ENCODE peak calls at places on chromosomes 6 and 20, in nine cellular contexts. A is lung; W is AG04450; Y is Peyer's patch; J is DND-41; Q is PC-3; X is CD4-positive, alpha-beta T cell; C is tibial nerve; O is pancreas. I is an unnamed sample. For H3K27me3, the result is how much of the 10 kb centered on the place peaks cover.

GRCh38 chr20:50230184-50230583 is 39.6 kb downstream of the CEBPB start:
- DNase-seq in A (no peak), W (no peak), Y (no peak), J (no peak), Q (no peak), X (no peak), C (no peak), O (peak), I (no peak)

GRCh38 chr6:41675176-41675767 is 37.0 kb downstream of the MDFI start:
- DNase-seq in A (no peak), W (no peak), Y (no peak), J (no peak), Q (no peak), X (no peak), C (no peak), O (no peak), I (no peak)

GRCh38 chr20:61680096-61680495 is 385.6 kb downstream of the TAF4 start:
- DNase-seq in A (no peak), W (no peak), Y (no peak), J (no peak), Q (no peak), X (no peak), C (no peak), O (no peak), I (no peak)

GRCh38 chr6:107786709-107787588 is 37.2 kb downstream of the SCML4 start:
- DNase-seq in A (no peak), W (no peak), Y (peak), J (peak), Q (no peak), X (peak), C (no peak), O (no peak), I (no peak)

GRCh38 chr6:165807249-165807951 is 144.4 kb upstream of the PDE10A start:
- DNase-seq in A (no peak), W (no peak), Y (no peak), J (no peak), Q (no peak), X (no peak), C (peak), O (no peak), I (peak)

GRCh38 chr6:167420858-167421766 is 96.2 kb downstream of the TTLL2 start:
- DNase-seq in A (no peak), W (no peak), Y (no peak), J (no peak), Q (no peak), X (no peak), C (no peak), O (peak), I (peak)

GRCh38 chr6:4801491-4802118 is 25.4 kb downstream of the CDYL start:
- DNase-seq in A (no peak), W (no peak), Y (no peak), J (no peak), Q (no peak), X (no peak), C (no peak), O (no peak), I (no peak)

GRCh38 chr6:66866801-66867200 is 1159.8 kb upstream of the EYS start:
- DNase-seq in A (no peak), W (no peak), Y (no peak), J (no peak), Q (peak), X (no peak), C (no peak), O (no peak), I (no peak)

GRCh38 chr20:38321959-38322598 is 18.1 kb downstream of the BPI start:
- DNase-seq in A (no peak), W (peak), Y (no peak), J (peak), Q (peak), X (no peak), C (peak), O (no peak), I (peak)

GRCh38 chr6:96345501-96345900 is 176.1 kb upstream of the UFL1 start:
- DNase-seq in A (no peak), W (no peak), Y (no peak), J (no peak), Q (no peak), X (no peak), C (no peak), O (no peak), I (no peak)

GRCh38 chr6:146700078-146700686 is 101.4 kb downstream of the ADGB start:
- DNase-seq in A (peak), W (peak), Y (peak), J (peak), Q (peak), X (peak), C (peak), O (peak), I (peak)

GRCh38 chr6:87730310-87730709 is 28.3 kb upstream of the AKIRIN2 start:
- DNase-seq in A (no peak), W (no peak), Y (no peak), J (no peak), Q (peak), X (no peak), C (peak), O (no peak), I (peak)

GRCh38 chr20:40689100-40689942 is at the start of gene MAFB:
- DNase-seq in A (peak), W (peak), Y (peak), J (peak), Q (peak), X (no peak), C (peak), O (peak), I (peak)

GRCh38 chr20:50380697-50381040 is 129.5 kb upstream of the PTPN1 start:
- DNase-seq in A (no peak), W (no peak), Y (no peak), J (no peak), Q (peak), X (no peak), C (no peak), O (peak), I (no peak)

GRCh38 chr6:168441434-168442391 is 729 bp downstream of the SMOC2 start:
- DNase-seq in A (no peak), W (no peak), Y (no peak), J (no peak), Q (no peak), X (no peak), C (no peak), O (no peak), I (no peak)

GRCh38 chr6:4402477-4402976 is 267.2 kb upstream of the ECI2 start:
- DNase-seq in A (no peak), W (peak), Y (no peak), J (no peak), Q (peak), X (no peak), C (no peak), O (no peak), I (no peak)

GRCh38 chr6:21295846-21296245 is 297.7 kb upstream of the SOX4 start:
- DNase-seq in A (no peak), W (peak), Y (no peak), J (no peak), Q (no peak), X (no peak), C (no peak), O (no peak), I (no peak)

GRCh38 chr6:137659871-137660270 is 165.7 kb upstream of the OLIG3 start:
- DNase-seq in A (no peak), W (no peak), Y (no peak), J (no peak), Q (no peak), X (no peak), C (no peak), O (no peak), I (no peak)

GRCh38 chr20:62141043-62141396 is 2.2 kb downstream of the PSMA7 start:
- DNase-seq in A (no peak), W (no peak), Y (no peak), J (no peak), Q (no peak), X (no peak), C (no peak), O (no peak), I (no peak)

GRCh38 chr6:134464690-134465411 is 146.9 kb upstream of the SGK1 start:
- DNase-seq in A (no peak), W (peak), Y (no peak), J (no peak), Q (no peak), X (no peak), C (no peak), O (no peak), I (no peak)

GRCh38 chr6:160730911-160731310 is 28.9 kb downstream of the PLG start:
- DNase-seq in A (no peak), W (no peak), Y (no peak), J (no peak), Q (peak), X (no peak), C (no peak), O (no peak), I (no peak)

GRCh38 chr20:41390889-41391288 is 24.3 kb upstream of the EMILIN3 start:
- DNase-seq in A (no peak), W (no peak), Y (no peak), J (no peak), Q (no peak), X (no peak), C (no peak), O (no peak), I (no peak)

GRCh38 chr6:165615629-165616028 is 47.4 kb downstream of the PDE10A start:
- DNase-seq in A (no peak), W (no peak), Y (no peak), J (peak), Q (no peak), X (no peak), C (peak), O (no peak), I (no peak)

GRCh38 chr6:143596857-143597256 is 80.9 kb upstream of the PHACTR2 start:
- DNase-seq in A (no peak), W (peak), Y (no peak), J (no peak), Q (no peak), X (no peak), C (peak), O (no peak), I (no peak)

GRCh38 chr20:24651171-24651972 is 181.9 kb downstream of the SYNDIG1 start:
- DNase-seq in A (no peak), W (peak), Y (no peak), J (no peak), Q (peak), X (no peak), C (no peak), O (no peak), I (no peak)

GRCh38 chr6:31919624-31920303 is 7.8 kb upstream of the C2 start:
- DNase-seq in A (no peak), W (no peak), Y (no peak), J (no peak), Q (no peak), X (no peak), C (no peak), O (no peak), I (no peak)

GRCh38 chr6:31927242-31927867 is at the start of gene C2:
- DNase-seq in A (peak), W (no peak), Y (no peak), J (no peak), Q (no peak), X (no peak), C (no peak), O (no peak), I (no peak)

GRCh38 chr6:31918069-31918725 is 9.3 kb upstream of the C2 start:
- DNase-seq in A (no peak), W (no peak), Y (no peak), J (no peak), Q (no peak), X (no peak), C (no peak), O (no peak), I (no peak)

GRCh38 chr6:31920803-31921202 is 6.7 kb upstream of the C2 start:
- DNase-seq in A (no peak), W (no peak), Y (no peak), J (no peak), Q (no peak), X (no peak), C (no peak), O (no peak), I (no peak)

DNA sequence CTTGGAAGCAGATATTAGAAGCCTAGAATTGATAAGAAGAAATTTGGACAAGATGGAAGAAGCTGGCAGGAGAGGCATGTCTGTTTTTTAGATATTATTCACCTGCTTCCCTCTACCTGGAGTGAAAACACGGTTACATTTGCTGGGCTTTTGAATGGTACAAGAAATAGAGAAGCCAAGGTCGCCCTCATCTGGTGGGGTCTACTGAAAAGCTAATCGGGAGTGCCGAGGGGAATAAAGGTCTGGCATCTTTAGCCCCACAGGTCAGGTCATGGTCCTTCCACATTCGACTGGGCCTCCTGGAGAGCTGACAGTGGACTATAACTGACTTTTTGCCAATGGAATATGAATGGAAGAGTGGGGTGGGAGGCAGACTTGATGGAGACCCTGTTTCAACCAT is 4.6 kb upstream of the C2 start:
- DNase-seq in A (no peak), W (no peak), Y (peak), J (peak), Q (peak), X (peak), C (no peak), O (no peak), I (no peak)
- TF ChIP-seq CTCF in A (no peak), W (no peak), Y (no peak), J (peak), Q (peak), X (peak), C (no peak), O (no peak), I (no peak)

DNA sequence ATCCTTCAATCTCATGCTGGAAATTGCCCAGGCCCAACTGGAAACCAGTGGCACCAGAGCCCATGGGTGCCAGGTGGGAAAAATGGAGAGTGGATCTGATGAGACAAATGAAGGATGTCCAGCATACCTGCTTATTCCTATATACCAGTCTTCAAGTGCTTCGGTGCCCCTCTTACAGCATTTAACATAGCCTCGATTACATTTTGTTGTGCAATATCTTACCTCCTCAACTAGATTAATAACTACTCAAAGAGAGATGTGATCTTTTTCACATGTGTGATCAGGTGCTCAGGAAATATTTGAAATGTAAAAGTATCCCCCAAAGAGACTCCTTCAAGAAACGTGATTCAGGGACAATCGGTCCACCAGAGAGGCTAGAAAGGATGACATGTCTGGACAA is 4.8 kb upstream of the ANKRD66 start:
- DNase-seq in A (no peak), W (no peak), Y (no peak), J (no peak), Q (no peak), X (no peak), C (no peak), O (no peak), I (no peak)
- H3K27me3 ChIP-seq in A (under half), W (under half), Y (under half), J (under half), Q (under half), X (under half), C (under half), O (under half), I (under half)

GRCh38 chr6:151690768-151691562 is 116.5 kb upstream of the ESR1 start:
- DNase-seq in A (no peak), W (no peak), Y (peak), J (no peak), Q (no peak), X (no peak), C (peak), O (no peak), I (no peak)
- H3K27ac ChIP-seq in A (peak), W (no peak), Y (peak), J (no peak), Q (no peak), X (peak), C (peak), O (no peak), I (peak)

DNA sequence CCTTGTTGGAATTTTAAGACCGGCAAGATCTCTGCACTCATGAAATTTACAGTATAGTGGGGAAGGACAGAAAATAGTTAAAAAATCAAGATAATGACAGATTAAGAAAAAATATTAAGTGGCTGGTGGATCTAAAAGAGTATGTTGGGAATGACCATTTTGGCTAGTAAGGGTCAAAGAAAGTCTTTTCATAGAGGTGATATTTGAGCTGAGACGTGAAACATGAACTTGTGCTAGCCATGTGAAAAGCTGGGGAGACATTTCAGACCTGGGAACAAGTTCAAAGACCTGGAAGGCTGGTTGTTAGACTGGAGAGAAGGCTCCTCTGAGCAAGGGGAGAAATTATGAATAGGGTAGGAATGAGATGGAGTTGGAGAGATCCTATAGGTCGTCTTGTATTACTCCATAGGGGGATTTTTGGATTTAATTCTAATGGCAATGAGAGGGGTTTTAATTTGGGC is 4.7 kb downstream of the BICRAL start:
- DNase-seq in A (no peak), W (no peak), Y (no peak), J (no peak), Q (no peak), X (no peak), C (no peak), O (no peak), I (no peak)
- TF ChIP-seq CTCF in A (no peak), W (no peak), Y (no peak), J (no peak), Q (no peak), X (no peak), C (no peak), O (no peak), I (no peak)

GRCh38 chr20:46111836-46112212 is 6.3 kb upstream of the CD40 start:
- DNase-seq in A (no peak), W (no peak), Y (no peak), J (no peak), Q (no peak), X (no peak), C (no peak), O (no peak), I (no peak)

GRCh38 chr20:46108976-46109375 is 9.1 kb upstream of the CD40 start:
- DNase-seq in A (no peak), W (no peak), Y (no peak), J (no peak), Q (no peak), X (no peak), C (no peak), O (no peak), I (no peak)

GRCh38 chr20:46111028-46111835 is 6.9 kb upstream of the CD40 start:
- DNase-seq in A (peak), W (no peak), Y (peak), J (no peak), Q (no peak), X (no peak), C (peak), O (no peak), I (no peak)

GRCh38 chr20:46112430-46113020 is 5.6 kb upstream of the CD40 start:
- DNase-seq in A (no peak), W (no peak), Y (no peak), J (no peak), Q (no peak), X (no peak), C (no peak), O (no peak), I (no peak)

GRCh38 chr20:46108435-46108841 is 9.7 kb upstream of the CD40 start:
- DNase-seq in A (no peak), W (no peak), Y (peak), J (no peak), Q (no peak), X (no peak), C (no peak), O (no peak), I (no peak)
- H3K27me3 ChIP-seq in A (under half), W (under half), Y (under half), J (under half), Q (half or more), X (under half), C (under half), O (under half), I (under half)

DNA sequence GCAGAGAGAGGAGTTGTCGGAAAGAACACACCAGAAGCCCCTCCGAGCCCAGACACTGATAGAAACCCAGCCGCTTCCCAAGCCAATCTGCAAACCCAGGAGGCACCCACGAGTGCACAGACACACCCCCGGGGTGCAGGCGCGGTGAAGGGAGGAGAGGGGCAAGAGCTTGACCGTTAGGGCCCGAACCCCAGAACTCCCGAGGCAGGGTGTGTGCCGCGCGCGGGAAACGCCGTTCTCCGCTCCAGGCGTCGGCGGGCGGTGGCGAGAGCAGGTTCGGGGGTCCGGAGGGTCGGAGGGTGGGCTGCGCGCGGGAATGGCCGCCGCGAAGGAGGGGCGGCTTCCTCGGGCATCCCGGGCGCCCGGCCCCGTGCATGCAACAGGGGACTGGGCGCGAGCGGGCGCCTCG is 549 bp downstream of the ELOVL2 start:
- DNase-seq in A (no peak), W (no peak), Y (no peak), J (no peak), Q (no peak), X (no peak), C (no peak), O (no peak), I (no peak)
- H3K27ac ChIP-seq in A (no peak), W (no peak), Y (no peak), J (no peak), Q (no peak), X (no peak), C (no peak), O (no peak), I (no peak)

I was measured in right atrium auricular region.